ENCODE peak calls at places on chromosome 20, in four cellular contexts. Q, L, S and E are unnamed samples.

GRCh38 chr20:60037120-60037499 is 78.9 kb downstream of the CDH26 start:
- DNase-seq in L (no peak), S (peak), Q (no peak), E (no peak)

GRCh38 chr20:12049125-12049524 is 131.4 kb downstream of the BTBD3 start:
- DNase-seq in Q (no peak), L (no peak), S (no peak), E (peak)

GRCh38 chr20:43915209-43916072 is 789 bp downstream of the TOX2 start:
- DNase-seq in Q (peak), L (peak), S (no peak), E (no peak)

GRCh38 chr20:53028337-53029007 is 56.3 kb downstream of the TSHZ2 start:
- DNase-seq in Q (no peak), S (no peak), L (no peak), E (peak)

GRCh38 chr20:41509801-41510200 is 108.4 kb downstream of the CHD6 start:
- DNase-seq in L (no peak), S (no peak), Q (no peak), E (peak)

GRCh38 chr20:34300809-34301586 is 2.2 kb downstream of the AHCY start:
- DNase-seq in S (no peak), L (no peak), Q (no peak), E (no peak)

GRCh38 chr20:58716476-58717277 is 24.1 kb downstream of the NPEPL1 start:
- DNase-seq in L (peak), Q (peak), S (peak), E (no peak)

GRCh38 chr20:23305098-23305497 is 45.5 kb upstream of the NXT1 start:
- DNase-seq in Q (no peak), S (no peak), L (no peak), E (peak)

GRCh38 chr20:37053230-37053950 is 42.4 kb downstream of the RBL1 start:
- DNase-seq in L (no peak), Q (no peak), S (no peak), E (no peak)

GRCh38 chr20:31602779-31603441 is 2.2 kb upstream of the ID1 start:
- DNase-seq in S (peak), L (no peak), Q (no peak), E (no peak)

GRCh38 chr20:47734870-47735269 is 50.4 kb downstream of the SULF2 start:
- DNase-seq in Q (no peak), S (no peak), L (no peak), E (no peak)

GRCh38 chr20:41094656-41095055 is 42.7 kb upstream of the PLCG1 start:
- DNase-seq in S (no peak), Q (no peak), L (no peak), E (peak)

GRCh38 chr20:51510961-51511360 is 31.6 kb downstream of the NFATC2 start:
- DNase-seq in L (no peak), Q (no peak), S (no peak), E (no peak)

GRCh38 chr20:57170343-57170742 is 96.1 kb downstream of the BMP7 start:
- DNase-seq in Q (no peak), L (no peak), S (no peak), E (no peak)

GRCh38 chr20:22716824-22717351 is 132.5 kb upstream of the FOXA2 start:
- DNase-seq in Q (no peak), L (no peak), S (no peak), E (no peak)